ENCODE peak calls at places on chromosome 17, in seven cellular contexts. One of them, this sample, is unnamed.

GRCh38 chr17:17087424-17088103 is 45.3 kb downstream of the MPRIP start:
- DNase-seq in stomach: no peak
- DNase-seq in tibial nerve: peak; percentile 5
- DNase-seq in colonic mucosa: no peak
- DNase-seq in CD8-positive, alpha-beta memory T cell: no peak
- DNase-seq in AG04450: no peak
- DNase-seq in CD8-positive, alpha-beta T cell: no peak
- DNase-seq in this sample: no peak

GRCh38 chr17:9051561-9051960 is 30.3 kb downstream of the NTN1 start:
- DNase-seq in stomach: no peak
- DNase-seq in tibial nerve: no peak
- DNase-seq in colonic mucosa: no peak
- DNase-seq in CD8-positive, alpha-beta memory T cell: no peak
- DNase-seq in AG04450: no peak
- DNase-seq in CD8-positive, alpha-beta T cell: no peak
- DNase-seq in this sample: no peak

GRCh38 chr17:32763855-32764439 is 113.0 kb downstream of the MYO1D start:
- DNase-seq in stomach: no peak
- DNase-seq in tibial nerve: no peak
- DNase-seq in colonic mucosa: no peak
- DNase-seq in CD8-positive, alpha-beta memory T cell: no peak
- DNase-seq in AG04450: no peak
- DNase-seq in CD8-positive, alpha-beta T cell: no peak
- DNase-seq in this sample: no peak

GRCh38 chr17:13647551-13647950 is 45.8 kb upstream of the HS3ST3A1 start:
- DNase-seq in stomach: no peak
- DNase-seq in tibial nerve: no peak
- DNase-seq in colonic mucosa: no peak
- DNase-seq in CD8-positive, alpha-beta memory T cell: no peak
- DNase-seq in AG04450: no peak
- DNase-seq in CD8-positive, alpha-beta T cell: no peak
- DNase-seq in this sample: no peak

GRCh38 chr17:67718325-67718941 is 697 bp downstream of the NOL11 start:
- DNase-seq in stomach: no peak
- DNase-seq in tibial nerve: no peak
- DNase-seq in colonic mucosa: peak; percentile 34
- DNase-seq in CD8-positive, alpha-beta memory T cell: peak; percentile 33
- DNase-seq in AG04450: no peak
- DNase-seq in CD8-positive, alpha-beta T cell: no peak
- DNase-seq in this sample: no peak

GRCh38 chr17:14346801-14347200 is 45.9 kb downstream of the HS3ST3B1 start:
- DNase-seq in stomach: no peak
- DNase-seq in tibial nerve: no peak
- DNase-seq in colonic mucosa: no peak
- DNase-seq in CD8-positive, alpha-beta memory T cell: no peak
- DNase-seq in AG04450: no peak
- DNase-seq in CD8-positive, alpha-beta T cell: no peak
- DNase-seq in this sample: no peak

GRCh38 chr17:62737513-62737912 is 70.6 kb downstream of the MARCHF10 start:
- DNase-seq in stomach: no peak
- DNase-seq in tibial nerve: no peak
- DNase-seq in colonic mucosa: no peak
- DNase-seq in CD8-positive, alpha-beta memory T cell: no peak
- DNase-seq in AG04450: no peak
- DNase-seq in CD8-positive, alpha-beta T cell: no peak
- DNase-seq in this sample: no peak

GRCh38 chr17:45284176-45285140 is 22.6 kb upstream of the SPATA32 start:
- DNase-seq in stomach: peak; percentile 68
- DNase-seq in tibial nerve: no peak
- DNase-seq in colonic mucosa: no peak
- DNase-seq in CD8-positive, alpha-beta memory T cell: no peak
- DNase-seq in AG04450: no peak
- DNase-seq in CD8-positive, alpha-beta T cell: peak; percentile 44
- DNase-seq in this sample: no peak

GRCh38 chr17:32341141-32341856 is 674 bp downstream of the C17orf75 start:
- DNase-seq in stomach: no peak
- DNase-seq in tibial nerve: no peak
- DNase-seq in colonic mucosa: peak; percentile 36
- DNase-seq in CD8-positive, alpha-beta memory T cell: peak; percentile 61
- DNase-seq in AG04450: no peak
- DNase-seq in CD8-positive, alpha-beta T cell: peak; percentile 51
- DNase-seq in this sample: peak; percentile 31

GRCh38 chr17:42754782-42755181 is 6.2 kb upstream of the RAMP2 start:
- DNase-seq in stomach: no peak
- DNase-seq in tibial nerve: peak; percentile 82
- DNase-seq in colonic mucosa: no peak
- DNase-seq in CD8-positive, alpha-beta memory T cell: no peak
- DNase-seq in AG04450: no peak
- DNase-seq in CD8-positive, alpha-beta T cell: no peak
- DNase-seq in this sample: peak; percentile 62

GRCh38 chr17:49638818-49639217 is 39.1 kb downstream of the SPOP start:
- DNase-seq in stomach: no peak
- DNase-seq in tibial nerve: no peak
- DNase-seq in colonic mucosa: no peak
- DNase-seq in CD8-positive, alpha-beta memory T cell: no peak
- DNase-seq in AG04450: no peak
- DNase-seq in CD8-positive, alpha-beta T cell: no peak
- DNase-seq in this sample: no peak

GRCh38 chr17:55513885-55514590 is 2.8 kb upstream of the SMIM36 start:
- DNase-seq in stomach: peak; percentile 76
- DNase-seq in tibial nerve: peak; percentile 63
- DNase-seq in colonic mucosa: peak; percentile 88
- DNase-seq in CD8-positive, alpha-beta memory T cell: peak; percentile 29
- DNase-seq in AG04450: peak; percentile 30
- DNase-seq in CD8-positive, alpha-beta T cell: peak; percentile 70
- DNase-seq in this sample: peak; percentile 65

GRCh38 chr17:57519199-57519598 is 225.9 kb downstream of the CCDC182 start:
- DNase-seq in stomach: no peak
- DNase-seq in tibial nerve: no peak
- DNase-seq in colonic mucosa: no peak
- DNase-seq in CD8-positive, alpha-beta memory T cell: no peak
- DNase-seq in AG04450: peak; percentile 21
- DNase-seq in CD8-positive, alpha-beta T cell: no peak
- DNase-seq in this sample: no peak

GRCh38 chr17:62704381-62704971 is 77.0 kb downstream of the MRC2 start:
- DNase-seq in stomach: peak; percentile 34
- DNase-seq in tibial nerve: no peak
- DNase-seq in colonic mucosa: peak; percentile 68
- DNase-seq in CD8-positive, alpha-beta memory T cell: no peak
- DNase-seq in AG04450: no peak
- DNase-seq in CD8-positive, alpha-beta T cell: no peak
- DNase-seq in this sample: no peak

GRCh38 chr17:54544239-54544638 is 356.4 kb upstream of the TOM1L1 start:
- DNase-seq in stomach: no peak
- DNase-seq in tibial nerve: no peak
- DNase-seq in colonic mucosa: no peak
- DNase-seq in CD8-positive, alpha-beta memory T cell: no peak
- DNase-seq in AG04450: no peak
- DNase-seq in CD8-positive, alpha-beta T cell: no peak
- DNase-seq in this sample: no peak

GRCh38 chr17:80175411-80175810 is 5.6 kb downstream of the CARD14 start:
- DNase-seq in stomach: peak; percentile 35
- DNase-seq in tibial nerve: no peak
- DNase-seq in colonic mucosa: no peak
- DNase-seq in CD8-positive, alpha-beta memory T cell: no peak
- DNase-seq in AG04450: no peak
- DNase-seq in CD8-positive, alpha-beta T cell: no peak
- DNase-seq in this sample: no peak

GRCh38 chr17:40464392-40464855 is 21.2 kb downstream of the IGFBP4 start:
- DNase-seq in stomach: no peak
- DNase-seq in tibial nerve: no peak
- DNase-seq in colonic mucosa: no peak
- DNase-seq in CD8-positive, alpha-beta memory T cell: no peak
- DNase-seq in AG04450: no peak
- DNase-seq in CD8-positive, alpha-beta T cell: no peak
- DNase-seq in this sample: no peak

GRCh38 chr17:74274060-74274702 is at the start of gene DNAI2:
- DNase-seq in stomach: no peak
- DNase-seq in tibial nerve: no peak
- DNase-seq in colonic mucosa: no peak
- DNase-seq in CD8-positive, alpha-beta memory T cell: peak; percentile 19
- DNase-seq in AG04450: no peak
- DNase-seq in CD8-positive, alpha-beta T cell: peak; percentile 26
- DNase-seq in this sample: peak; percentile 55

GRCh38 chr17:5464717-5465507 is 3.9 kb downstream of the DHX33 start:
- DNase-seq in stomach: no peak
- DNase-seq in tibial nerve: no peak
- DNase-seq in colonic mucosa: no peak
- DNase-seq in CD8-positive, alpha-beta memory T cell: no peak
- DNase-seq in AG04450: no peak
- DNase-seq in CD8-positive, alpha-beta T cell: no peak
- DNase-seq in this sample: no peak

GRCh38 chr17:5467416-5467815 is 1.4 kb downstream of the DHX33 start:
- DNase-seq in stomach: no peak
- DNase-seq in tibial nerve: no peak
- DNase-seq in colonic mucosa: no peak
- DNase-seq in CD8-positive, alpha-beta memory T cell: no peak
- DNase-seq in AG04450: no peak
- DNase-seq in CD8-positive, alpha-beta T cell: no peak
- DNase-seq in this sample: no peak

GRCh38 chr17:5468075-5468473 is 708 bp downstream of the DHX33 start:
- DNase-seq in stomach: no peak
- DNase-seq in tibial nerve: no peak
- DNase-seq in colonic mucosa: no peak
- DNase-seq in CD8-positive, alpha-beta memory T cell: peak; percentile 1
- DNase-seq in AG04450: no peak
- DNase-seq in CD8-positive, alpha-beta T cell: no peak
- DNase-seq in this sample: no peak

GRCh38 chr17:5466295-5466694 is 2.5 kb downstream of the DHX33 start:
- DNase-seq in stomach: no peak
- DNase-seq in tibial nerve: no peak
- DNase-seq in colonic mucosa: no peak
- DNase-seq in CD8-positive, alpha-beta memory T cell: no peak
- DNase-seq in AG04450: no peak
- DNase-seq in CD8-positive, alpha-beta T cell: no peak
- DNase-seq in this sample: no peak
- H3K4me3 ChIP-seq in stomach: no peak overlapping the region
- H3K4me3 ChIP-seq in tibial nerve: no peak overlapping the region
- H3K4me3 ChIP-seq in colonic mucosa: no peak overlapping the region
- H3K4me3 ChIP-seq in CD8-positive, alpha-beta memory T cell: no peak overlapping the region
- H3K4me3 ChIP-seq in AG04450: peak overlapping the region; percentile 90
- H3K4me3 ChIP-seq in CD8-positive, alpha-beta T cell: no peak overlapping the region
- H3K4me3 ChIP-seq in this sample: no peak overlapping the region

GRCh38 chr17:78125976-78126894 is 2.3 kb downstream of the TMC6 start:
- DNase-seq in stomach: no peak
- DNase-seq in tibial nerve: no peak
- DNase-seq in colonic mucosa: no peak
- DNase-seq in CD8-positive, alpha-beta memory T cell: no peak
- DNase-seq in AG04450: no peak
- DNase-seq in CD8-positive, alpha-beta T cell: no peak
- DNase-seq in this sample: no peak

GRCh38 chr17:78125138-78125913 is 3.2 kb downstream of the TMC6 start:
- DNase-seq in stomach: no peak
- DNase-seq in tibial nerve: no peak
- DNase-seq in colonic mucosa: no peak
- DNase-seq in CD8-positive, alpha-beta memory T cell: no peak
- DNase-seq in AG04450: no peak
- DNase-seq in CD8-positive, alpha-beta T cell: peak; percentile 51
- DNase-seq in this sample: no peak

GRCh38 chr17:78123258-78123929 is 5.2 kb downstream of the TMC6 start:
- DNase-seq in stomach: no peak
- DNase-seq in tibial nerve: no peak
- DNase-seq in colonic mucosa: no peak
- DNase-seq in CD8-positive, alpha-beta memory T cell: no peak
- DNase-seq in AG04450: no peak
- DNase-seq in CD8-positive, alpha-beta T cell: no peak
- DNase-seq in this sample: no peak

GRCh38 chr17:78124081-78124835 is 4.3 kb downstream of the TMC6 start:
- DNase-seq in stomach: no peak
- DNase-seq in tibial nerve: no peak
- DNase-seq in colonic mucosa: no peak
- DNase-seq in CD8-positive, alpha-beta memory T cell: no peak
- DNase-seq in AG04450: no peak
- DNase-seq in CD8-positive, alpha-beta T cell: no peak
- DNase-seq in this sample: no peak

GRCh38 chr17:78124836-78125137 is 3.8 kb downstream of the TMC6 start:
- DNase-seq in stomach: no peak
- DNase-seq in tibial nerve: no peak
- DNase-seq in colonic mucosa: no peak
- DNase-seq in CD8-positive, alpha-beta memory T cell: no peak
- DNase-seq in AG04450: no peak
- DNase-seq in CD8-positive, alpha-beta T cell: no peak
- DNase-seq in this sample: no peak
- H3K4me3 ChIP-seq in stomach: no peak overlapping the region
- H3K4me3 ChIP-seq in tibial nerve: no peak overlapping the region
- H3K4me3 ChIP-seq in colonic mucosa: no peak overlapping the region
- H3K4me3 ChIP-seq in CD8-positive, alpha-beta memory T cell: peak overlapping the region; percentile 79
- H3K4me3 ChIP-seq in AG04450: no peak overlapping the region
- H3K4me3 ChIP-seq in CD8-positive, alpha-beta T cell: peak overlapping the region; percentile 95
- H3K4me3 ChIP-seq in this sample: peak overlapping the region; percentile 59

GRCh38 chr17:48558057-48558456 is 13.1 kb upstream of the HOXB2 start:
- DNase-seq in stomach: no peak
- DNase-seq in tibial nerve: no peak
- DNase-seq in colonic mucosa: no peak
- DNase-seq in CD8-positive, alpha-beta memory T cell: no peak
- DNase-seq in AG04450: no peak
- DNase-seq in CD8-positive, alpha-beta T cell: no peak
- DNase-seq in this sample: no peak
- H3K4me3 ChIP-seq in stomach: no peak overlapping the region
- H3K4me3 ChIP-seq in tibial nerve: no peak overlapping the region
- H3K4me3 ChIP-seq in colonic mucosa: no peak overlapping the region
- H3K4me3 ChIP-seq in CD8-positive, alpha-beta memory T cell: no peak overlapping the region
- H3K4me3 ChIP-seq in AG04450: peak overlapping the region; percentile 54
- H3K4me3 ChIP-seq in CD8-positive, alpha-beta T cell: no peak overlapping the region
- H3K4me3 ChIP-seq in this sample: no peak overlapping the region

GRCh38 chr17:18378205-18378505 is 577 bp downstream of the EVPLL start:
- DNase-seq in stomach: no peak
- DNase-seq in tibial nerve: no peak
- DNase-seq in colonic mucosa: no peak
- DNase-seq in CD8-positive, alpha-beta memory T cell: no peak
- DNase-seq in AG04450: no peak
- DNase-seq in CD8-positive, alpha-beta T cell: no peak
- DNase-seq in this sample: no peak
- H3K4me3 ChIP-seq in stomach: no peak overlapping the region
- H3K4me3 ChIP-seq in tibial nerve: no peak overlapping the region
- H3K4me3 ChIP-seq in colonic mucosa: no peak overlapping the region
- H3K4me3 ChIP-seq in CD8-positive, alpha-beta memory T cell: no peak overlapping the region
- H3K4me3 ChIP-seq in AG04450: no peak overlapping the region
- H3K4me3 ChIP-seq in CD8-positive, alpha-beta T cell: no peak overlapping the region
- H3K4me3 ChIP-seq in this sample: no peak overlapping the region

GRCh38 chr17:6757747-6758146 is 1.9 kb downstream of the XAF1 start:
- DNase-seq in stomach: no peak
- DNase-seq in tibial nerve: no peak
- DNase-seq in colonic mucosa: no peak
- DNase-seq in CD8-positive, alpha-beta memory T cell: no peak
- DNase-seq in AG04450: no peak
- DNase-seq in CD8-positive, alpha-beta T cell: no peak
- DNase-seq in this sample: no peak
- H3K4me3 ChIP-seq in stomach: no peak overlapping the region
- H3K4me3 ChIP-seq in tibial nerve: no peak overlapping the region
- H3K4me3 ChIP-seq in colonic mucosa: no peak overlapping the region
- H3K4me3 ChIP-seq in CD8-positive, alpha-beta memory T cell: peak overlapping the region; percentile 24
- H3K4me3 ChIP-seq in AG04450: no peak overlapping the region
- H3K4me3 ChIP-seq in CD8-positive, alpha-beta T cell: no peak overlapping the region
- H3K4me3 ChIP-seq in this sample: no peak overlapping the region

This sample was measured in Peyer's patch.